ENCODE peak calls at places on chromosomes 4 and X, in four cellular contexts. X is myocyte, Y is RWPE1, J is BE2C. H is an unnamed sample.

GRCh38 chrX:66728818-66729271 is 90.0 kb upstream of the EDA2R start:
- DNase-seq in X (peak), Y (peak), J (no peak), H (no peak)

GRCh38 chrX:10326578-10326977 is 169.8 kb downstream of the CLCN4 start:
- DNase-seq in X (peak), Y (no peak), J (peak), H (no peak)

GRCh38 chr4:101304916-101305315 is 42.4 kb downstream of the PPP3CA start:
- DNase-seq in X (no peak), Y (no peak), J (no peak), H (no peak)

GRCh38 chrX:16643160-16643559 is 6.8 kb upstream of the S100G start:
- DNase-seq in X (no peak), Y (peak), J (no peak), H (no peak)

GRCh38 chrX:154457491-154458115 is 478 bp upstream of the PLXNA3 start:
- DNase-seq in X (peak), Y (no peak), J (peak), H (no peak)

GRCh38 chr4:26032572-26033320 is 118.7 kb downstream of the SMIM20 start:
- DNase-seq in X (peak), Y (no peak), J (no peak), H (no peak)

GRCh38 chr4:95835672-95836071 is 4.2 kb upstream of the PDHA2 start:
- DNase-seq in X (no peak), Y (no peak), J (peak), H (no peak)

GRCh38 chr4:69167300-69167699 is 47.2 kb downstream of the UGT2B11 start:
- DNase-seq in X (no peak), Y (no peak), J (no peak), H (no peak)

GRCh38 chrX:65813245-65813644 is 145.8 kb downstream of the MSN start:
- DNase-seq in X (no peak), Y (no peak), J (no peak), H (no peak)

GRCh38 chrX:27350476-27350875 is 112.7 kb downstream of the PPP4R3C start:
- DNase-seq in X (no peak), Y (no peak), J (no peak), H (no peak)

GRCh38 chr4:73341454-73341853 is 62.6 kb upstream of the ALB start:
- DNase-seq in X (peak), Y (peak), J (peak), H (no peak)

GRCh38 chr4:125849869-125850268 is 535.1 kb downstream of the FAT4 start:
- DNase-seq in X (peak), Y (no peak), J (no peak), H (no peak)

GRCh38 chr4:69095301-69095731 is 958 bp upstream of the UGT2B7 start:
- DNase-seq in X (no peak), Y (peak), J (no peak), H (no peak)

GRCh38 chrX:121598356-121598755 is 550.9 kb downstream of the GLUD2 start:
- DNase-seq in X (no peak), Y (no peak), J (no peak), H (no peak)

GRCh38 chrX:16836371-16836770 is 33.8 kb downstream of the RBBP7 start:
- DNase-seq in X (peak), Y (no peak), J (peak), H (no peak)

GRCh38 chr4:142572076-142572475 is 274.0 kb downstream of the INPP4B start:
- DNase-seq in X (no peak), Y (no peak), J (no peak), H (no peak)

GRCh38 chrX:149205937-149206336 is 299.2 kb downstream of the IDS start:
- DNase-seq in X (no peak), Y (no peak), J (no peak), H (no peak)

GRCh38 chr4:47462799-47463234 is 685 bp downstream of the COMMD8 start:
- DNase-seq in X (no peak), Y (no peak), J (no peak), H (no peak)

H was measured in right atrium auricular region.